ENCODE peak calls at places on chromosomes 3 and 15, in five cellular contexts. S, R, D, T and O are unnamed samples.

GRCh38 chr3:17820275-17820674 is 77.8 kb upstream of the TBC1D5 start:
- DNase-seq in T (no peak), D (no peak), R (no peak), S (no peak), O (no peak)

GRCh38 chr15:39270976-39271375 is 309.9 kb upstream of the THBS1 start:
- DNase-seq in T (no peak), D (no peak), S (no peak), R (no peak), O (no peak)

GRCh38 chr3:134059680-134060560 is 30.2 kb upstream of the SLCO2A1 start:
- DNase-seq in T (no peak), D (no peak), S (no peak), R (no peak), O (no peak)

GRCh38 chr3:64715211-64715982 is 27.6 kb upstream of the ADAMTS9 start:
- DNase-seq in T (no peak), R (no peak), S (no peak), D (no peak), O (no peak)

GRCh38 chr15:62241135-62241770 is 76.2 kb upstream of the C2CD4B start:
- DNase-seq in S (peak; percentile 85), R (peak; percentile 5), D (no peak), T (no peak), O (no peak)

GRCh38 chr3:114093596-114093995 is 37.1 kb downstream of the QTRT2 start:
- DNase-seq in S (no peak), D (no peak), R (no peak), T (peak; percentile 29), O (peak; percentile 55)

GRCh38 chr3:69787436-69788168 is 48.3 kb downstream of the MITF start:
- DNase-seq in S (no peak), T (no peak), D (no peak), R (no peak), O (no peak)

GRCh38 chr3:76400141-76400540 is 614.8 kb upstream of the ZNF717 start:
- DNase-seq in R (no peak), D (no peak), S (no peak), T (no peak), O (no peak)

GRCh38 chr3:113211370-113212154 is at the start of gene BOC:
- DNase-seq in S (peak; percentile 75), T (peak; percentile 46), D (no peak), R (peak; percentile 63), O (peak; percentile 55)

GRCh38 chr3:172209333-172210321 is 170.2 kb downstream of the FNDC3B start:
- DNase-seq in S (no peak), R (no peak), T (peak; percentile 65), D (peak; percentile 40), O (peak; percentile 89)

GRCh38 chr3:15102256-15102655 is 3.3 kb upstream of the RBSN start:
- DNase-seq in S (no peak), R (no peak), T (peak; percentile 86), D (peak; percentile 92), O (peak; percentile 89)

GRCh38 chr3:32383136-32383711 is 8.4 kb upstream of the CMTM7 start:
- DNase-seq in S (no peak), R (no peak), T (no peak), D (no peak), O (no peak)

GRCh38 chr15:85620321-85621044 is 174.2 kb downstream of the KLHL25 start:
- DNase-seq in T (no peak), R (no peak), D (peak; percentile 32), S (no peak), O (no peak)
- H3K4me1 ChIP-seq in T (peaks cover 97% of the 10 kb centered on the region), R (peaks cover 22% of the 10 kb centered on the region), D (peaks cover 93% of the 10 kb centered on the region), S (peaks cover 47% of the 10 kb centered on the region), O (peaks cover 7% of the 10 kb centered on the region)

DNA sequence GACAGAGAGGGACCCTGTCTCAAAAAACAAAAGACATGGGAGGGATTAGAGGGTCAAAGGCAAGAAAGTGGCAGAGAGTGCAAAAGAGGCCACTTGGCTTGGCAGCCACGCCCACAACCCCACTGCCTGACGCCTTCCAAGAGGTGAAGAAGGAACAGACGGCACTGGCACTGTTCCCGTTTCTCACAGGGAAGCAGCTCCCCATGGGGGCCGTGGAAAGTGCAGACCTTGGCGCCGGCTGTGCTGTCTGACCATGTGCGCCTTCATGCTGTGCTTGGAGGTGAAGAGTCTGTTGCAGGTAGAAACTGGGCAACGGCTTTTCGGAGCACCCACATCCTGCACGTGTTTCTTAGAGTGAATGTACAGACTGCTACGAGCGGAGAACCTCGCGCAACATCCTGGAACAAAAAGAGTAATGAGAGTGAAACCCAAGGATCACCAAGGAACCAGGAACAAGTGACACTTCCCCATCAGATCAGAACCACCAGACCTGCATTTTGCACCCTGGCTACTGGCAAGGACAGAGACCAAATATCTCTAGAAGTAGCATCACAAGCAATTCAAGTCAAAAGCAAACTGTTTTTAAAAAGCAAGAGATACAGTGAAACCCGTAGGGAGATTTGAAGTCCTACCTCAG is 9.6 kb downstream of the ZXDC start:
- DNase-seq in D (no peak), T (peak; percentile 26), R (no peak), S (no peak), O (peak; percentile 75)
- H3K36me3 ChIP-seq in D (peaks cover 62% of the 10 kb centered on the region), T (peaks cover 89% of the 10 kb centered on the region), R (peaks cover 98% of the 10 kb centered on the region), S (peaks cover 48% of the 10 kb centered on the region), O (peaks cover 18% of the 10 kb centered on the region)

GRCh38 chr3:12841085-12841969 is at the start of gene RPL32:
- DNase-seq in S (peak; percentile 98), R (peak; percentile 89), T (peak; percentile 90), D (peak; percentile 83), O (peak; percentile 93)
- H3K4me3 ChIP-seq in S (peak within 1 kb of the TSS; percentile 94), R (peak within 1 kb of the TSS; percentile 68), T (peak within 1 kb of the TSS; percentile 89), D (peak within 1 kb of the TSS; percentile 91), O (peak within 1 kb of the TSS; percentile 91)

GRCh38 chr15:22948056-22948455 is 32.1 kb downstream of the CYFIP1 start:
- DNase-seq in S (no peak), R (no peak), D (no peak), T (no peak), O (peak; percentile 51)
- H3K4me1 ChIP-seq in S (peaks cover 12% of the 10 kb centered on the region), R (peaks cover 11% of the 10 kb centered on the region), D (peaks cover 12% of the 10 kb centered on the region), T (peaks cover 59% of the 10 kb centered on the region), O (no peaks in the 10 kb centered on the region)

DNA sequence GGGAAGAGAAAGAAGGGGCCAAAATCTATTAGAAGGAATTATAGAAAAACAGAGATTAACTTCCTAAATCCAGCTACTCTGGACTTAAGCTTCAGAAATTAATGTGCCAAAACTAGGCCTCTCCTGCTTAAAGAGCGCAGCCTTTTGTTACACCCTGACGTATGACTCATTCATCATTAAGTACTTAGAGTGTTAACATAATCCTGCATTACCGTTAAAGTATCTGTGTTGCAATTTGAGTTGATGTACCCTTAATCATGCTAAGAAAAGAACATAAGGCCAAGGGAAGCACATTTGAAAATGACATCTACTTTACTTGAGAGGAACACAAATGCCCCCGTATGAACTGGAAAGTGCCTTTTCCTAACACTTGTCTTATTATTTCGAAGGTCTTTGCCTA is 7.9 kb downstream of the HTR3D start:
- DNase-seq in R (no peak), S (no peak), D (no peak), T (no peak), O (no peak)
- H3K36me3 ChIP-seq in R (no peaks in the 10 kb centered on the region), S (no peaks in the 10 kb centered on the region), D (no peaks in the 10 kb centered on the region), T (no peaks in the 10 kb centered on the region), O (no peaks in the 10 kb centered on the region)

GRCh38 chr3:71504250-71505036 is 79.1 kb downstream of the FOXP1 start:
- DNase-seq in D (no peak), R (no peak), T (no peak), S (no peak), O (no peak)
- H3K4me3 ChIP-seq in D (no peak overlapping the region), R (no peak overlapping the region), T (no peak overlapping the region), S (no peak overlapping the region), O (no peak overlapping the region)

DNA sequence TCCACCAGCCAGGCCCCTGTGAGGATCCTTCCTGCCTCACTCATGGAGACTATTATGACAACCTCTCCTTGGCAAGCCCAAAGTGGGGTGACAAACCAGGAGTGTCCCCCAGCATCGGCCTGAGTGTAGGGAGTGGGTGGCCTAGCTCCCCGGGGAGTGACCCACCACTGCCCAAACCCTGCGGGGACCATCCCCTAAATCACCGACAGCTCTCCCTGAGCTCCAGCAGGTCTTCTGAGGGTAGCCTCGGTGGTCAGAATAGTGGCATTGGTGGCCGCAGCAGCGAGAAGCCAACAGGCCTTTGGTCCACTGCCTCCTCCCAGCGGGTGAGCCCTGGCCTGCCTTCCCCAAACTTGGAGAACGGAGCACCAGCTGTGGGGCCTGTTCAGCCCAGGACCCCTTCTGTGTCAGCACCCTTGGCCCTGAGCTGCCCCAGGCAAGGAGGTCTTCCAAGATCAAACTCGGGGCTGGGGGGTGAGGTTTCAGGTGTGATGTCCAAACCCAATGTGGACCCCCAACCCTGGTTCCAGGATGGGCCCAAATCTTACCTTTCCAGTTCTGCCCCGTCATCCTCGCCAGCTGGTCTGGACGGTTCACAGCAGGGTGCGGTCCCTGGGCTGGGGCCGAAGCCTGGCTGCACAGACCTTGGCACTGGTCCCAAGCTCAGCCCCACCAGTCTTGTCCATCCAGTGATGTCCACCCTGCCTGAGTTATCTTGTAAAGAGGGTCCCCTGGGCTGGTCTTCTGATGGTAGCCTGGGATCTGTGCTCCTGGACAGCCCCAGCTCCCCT is 1.0 kb downstream of the LIMD1 start:
- DNase-seq in D (peak; percentile 36), S (no peak), T (peak; percentile 45), R (no peak), O (peak; percentile 75)
- H3K4me1 ChIP-seq in D (peaks cover 69% of the 10 kb centered on the region), S (peaks cover 28% of the 10 kb centered on the region), T (peaks cover 67% of the 10 kb centered on the region), R (peaks cover 16% of the 10 kb centered on the region), O (no peaks in the 10 kb centered on the region)

GRCh38 chr15:67167131-67167530 is 87.3 kb downstream of the AAGAB start:
- DNase-seq in R (no peak), D (no peak), T (no peak), S (no peak), O (no peak)

GRCh38 chr15:67164401-67164791 is 90.1 kb downstream of the AAGAB start:
- DNase-seq in D (no peak), S (no peak), T (no peak), R (no peak), O (no peak)

GRCh38 chr15:67166280-67167009 is 88.0 kb downstream of the AAGAB start:
- DNase-seq in R (no peak), S (no peak), D (no peak), T (no peak), O (no peak)

GRCh38 chr15:67164811-67165652 is 89.4 kb downstream of the AAGAB start:
- DNase-seq in T (peak; percentile 66), S (peak; percentile 74), R (no peak), D (no peak), O (peak; percentile 90)

GRCh38 chr15:67165653-67166260 is 88.7 kb downstream of the AAGAB start:
- DNase-seq in D (no peak), S (peak; percentile 84), T (no peak), R (no peak), O (peak; percentile 67)
- H3K36me3 ChIP-seq in D (peaks cover 8% of the 10 kb centered on the region), S (no peaks in the 10 kb centered on the region), T (peaks cover 38% of the 10 kb centered on the region), R (peaks cover 54% of the 10 kb centered on the region), O (no peaks in the 10 kb centered on the region)